ENCODE peak calls at places on chromosomes 16 and 17, in six cellular contexts. One of them, this sample, is unnamed.
A peak's percentile ranks its signal among the peaks of the same experiment; 100 is the strongest.

GRCh38 chr17:47937915-47938314 is 3.5 kb upstream of the PNPO start:
- DNase-seq in tibial nerve: no peak
- DNase-seq in natural killer cell: no peak
- DNase-seq in AG10803: no peak
- DNase-seq in MM.1S: no peak
- DNase-seq in glutamatergic neuron: no peak
- DNase-seq in this sample: no peak

GRCh38 chr16:66152841-66153525 is 213.5 kb upstream of the CDH5 start:
- DNase-seq in MM.1S: no peak
- DNase-seq in tibial nerve: no peak
- DNase-seq in natural killer cell: no peak
- DNase-seq in glutamatergic neuron: no peak
- DNase-seq in AG10803: peak; percentile 96
- DNase-seq in this sample: no peak

GRCh38 chr16:17556276-17557052 is 85.7 kb upstream of the XYLT1 start:
- DNase-seq in natural killer cell: no peak
- DNase-seq in MM.1S: peak; percentile 34
- DNase-seq in AG10803: peak; percentile 25
- DNase-seq in glutamatergic neuron: no peak
- DNase-seq in tibial nerve: no peak
- DNase-seq in this sample: no peak

GRCh38 chr17:65984299-65984698 is 207.6 kb downstream of the CEP112 start:
- DNase-seq in AG10803: no peak
- DNase-seq in tibial nerve: no peak
- DNase-seq in MM.1S: no peak
- DNase-seq in natural killer cell: no peak
- DNase-seq in glutamatergic neuron: no peak
- DNase-seq in this sample: no peak

GRCh38 chr17:81373536-81374160 is 21.6 kb upstream of the BAHCC1 start:
- DNase-seq in MM.1S: no peak
- DNase-seq in AG10803: no peak
- DNase-seq in natural killer cell: no peak
- DNase-seq in tibial nerve: no peak
- DNase-seq in glutamatergic neuron: no peak
- DNase-seq in this sample: no peak

GRCh38 chr16:82655315-82655714 is 28.5 kb downstream of the CDH13 start:
- DNase-seq in AG10803: peak; percentile 89
- DNase-seq in MM.1S: no peak
- DNase-seq in tibial nerve: no peak
- DNase-seq in glutamatergic neuron: no peak
- DNase-seq in natural killer cell: peak; percentile 49
- DNase-seq in this sample: no peak

GRCh38 chr16:4412854-4413253 is 3.5 kb downstream of the CORO7 start:
- DNase-seq in glutamatergic neuron: no peak
- DNase-seq in MM.1S: no peak
- DNase-seq in natural killer cell: no peak
- DNase-seq in AG10803: no peak
- DNase-seq in tibial nerve: no peak
- DNase-seq in this sample: no peak

GRCh38 chr16:9119795-9120194 is 28.4 kb downstream of the HAPSTR1 start:
- DNase-seq in glutamatergic neuron: no peak
- DNase-seq in natural killer cell: no peak
- DNase-seq in tibial nerve: no peak
- DNase-seq in MM.1S: no peak
- DNase-seq in AG10803: peak; percentile 97
- DNase-seq in this sample: no peak

GRCh38 chr17:35713069-35713728 is 18.2 kb upstream of the RASL10B start:
- DNase-seq in tibial nerve: no peak
- DNase-seq in glutamatergic neuron: no peak
- DNase-seq in natural killer cell: no peak
- DNase-seq in MM.1S: peak; percentile 53
- DNase-seq in AG10803: peak; percentile 97
- DNase-seq in this sample: no peak

GRCh38 chr16:4882633-4883285 is 35.5 kb downstream of the UBN1 start:
- DNase-seq in MM.1S: no peak
- DNase-seq in AG10803: peak; percentile 20
- DNase-seq in natural killer cell: no peak
- DNase-seq in glutamatergic neuron: no peak
- DNase-seq in tibial nerve: no peak
- DNase-seq in this sample: no peak

GRCh38 chr16:67431805-67432476 is 1.0 kb downstream of the HSD11B2 start:
- DNase-seq in AG10803: no peak
- DNase-seq in glutamatergic neuron: no peak
- DNase-seq in MM.1S: no peak
- DNase-seq in tibial nerve: no peak
- DNase-seq in natural killer cell: no peak
- DNase-seq in this sample: no peak

GRCh38 chr17:1906622-1907021 is 76.8 kb downstream of the RPA1 start:
- DNase-seq in tibial nerve: no peak
- DNase-seq in AG10803: no peak
- DNase-seq in natural killer cell: no peak
- DNase-seq in MM.1S: no peak
- DNase-seq in glutamatergic neuron: no peak
- DNase-seq in this sample: no peak

GRCh38 chr17:7838291-7839075 is 4.5 kb downstream of the KDM6B start:
- DNase-seq in AG10803: peak; percentile 78
- DNase-seq in MM.1S: no peak
- DNase-seq in tibial nerve: no peak
- DNase-seq in glutamatergic neuron: peak; percentile 71
- DNase-seq in natural killer cell: peak; percentile 35
- DNase-seq in this sample: no peak

DNA sequence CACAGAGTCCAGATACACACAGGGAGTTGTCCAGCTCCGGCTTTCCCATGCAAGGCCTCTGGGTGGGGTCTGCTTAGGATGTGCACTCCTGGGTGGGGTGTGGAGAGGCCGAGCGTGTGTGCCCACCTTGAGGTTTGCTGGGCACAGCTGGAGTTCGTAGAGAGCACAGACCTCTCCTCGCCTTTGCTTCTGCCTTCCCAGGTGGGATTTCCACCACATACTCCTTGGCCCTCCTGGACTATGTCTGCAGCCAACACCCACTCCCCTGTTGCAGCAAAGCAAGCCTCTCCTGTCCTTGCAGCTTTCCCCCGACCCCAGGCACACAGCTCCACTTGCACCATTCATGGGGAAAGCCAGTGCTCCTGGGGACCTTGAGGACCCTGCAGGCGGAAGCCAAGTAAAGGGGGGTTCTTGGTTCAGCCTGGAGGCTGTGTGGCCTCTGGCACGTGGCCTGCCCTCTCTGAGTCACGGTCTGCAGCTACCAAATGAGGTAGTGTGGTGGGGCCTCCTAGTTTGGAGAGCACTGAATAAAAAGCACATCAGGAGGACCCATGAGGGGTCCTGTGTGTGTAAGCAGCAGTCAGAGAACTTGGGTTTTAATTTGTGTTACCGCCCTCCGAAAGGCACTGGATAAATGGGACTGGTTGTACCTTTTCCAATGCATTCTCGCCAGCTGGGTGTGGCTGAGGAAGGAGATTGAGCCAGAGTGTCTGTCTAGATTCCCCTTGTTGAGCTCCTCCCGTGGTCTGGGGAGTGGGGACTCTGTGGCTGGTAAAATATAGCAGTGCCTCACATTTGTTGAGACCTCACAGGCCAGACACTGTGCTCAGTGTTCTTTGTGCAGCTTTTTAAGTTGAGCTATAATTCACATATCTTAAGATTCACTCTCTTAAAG is 31.6 kb downstream of the MPRIP start:
- DNase-seq in AG10803: peak; percentile 30
- DNase-seq in natural killer cell: no peak
- DNase-seq in tibial nerve: peak; percentile 10
- DNase-seq in glutamatergic neuron: peak; percentile 12
- DNase-seq in MM.1S: no peak
- DNase-seq in this sample: no peak
- TF ChIP-seq CTCF in AG10803: no peak
- TF ChIP-seq CTCF in natural killer cell: no peak
- TF ChIP-seq CTCF in tibial nerve: no peak
- TF ChIP-seq CTCF in glutamatergic neuron: no peak
- TF ChIP-seq CTCF in MM.1S: no peak
- TF ChIP-seq CTCF in this sample: no peak

GRCh38 chr16:10617662-10618420 is 37.4 kb upstream of the EMP2 start:
- DNase-seq in MM.1S: no peak
- DNase-seq in tibial nerve: no peak
- DNase-seq in glutamatergic neuron: no peak
- DNase-seq in AG10803: no peak
- DNase-seq in natural killer cell: no peak
- DNase-seq in this sample: no peak

GRCh38 chr16:10614685-10615084 is 34.3 kb upstream of the EMP2 start:
- DNase-seq in tibial nerve: no peak
- DNase-seq in natural killer cell: no peak
- DNase-seq in AG10803: no peak
- DNase-seq in glutamatergic neuron: no peak
- DNase-seq in MM.1S: no peak
- DNase-seq in this sample: no peak

GRCh38 chr16:10616395-10616743 is 36.0 kb upstream of the EMP2 start:
- DNase-seq in tibial nerve: no peak
- DNase-seq in glutamatergic neuron: no peak
- DNase-seq in MM.1S: no peak
- DNase-seq in AG10803: no peak
- DNase-seq in natural killer cell: no peak
- DNase-seq in this sample: no peak

GRCh38 chr16:10618710-10619209 is 38.4 kb upstream of the EMP2 start:
- DNase-seq in natural killer cell: no peak
- DNase-seq in glutamatergic neuron: no peak
- DNase-seq in MM.1S: no peak
- DNase-seq in AG10803: no peak
- DNase-seq in tibial nerve: no peak
- DNase-seq in this sample: no peak

DNA sequence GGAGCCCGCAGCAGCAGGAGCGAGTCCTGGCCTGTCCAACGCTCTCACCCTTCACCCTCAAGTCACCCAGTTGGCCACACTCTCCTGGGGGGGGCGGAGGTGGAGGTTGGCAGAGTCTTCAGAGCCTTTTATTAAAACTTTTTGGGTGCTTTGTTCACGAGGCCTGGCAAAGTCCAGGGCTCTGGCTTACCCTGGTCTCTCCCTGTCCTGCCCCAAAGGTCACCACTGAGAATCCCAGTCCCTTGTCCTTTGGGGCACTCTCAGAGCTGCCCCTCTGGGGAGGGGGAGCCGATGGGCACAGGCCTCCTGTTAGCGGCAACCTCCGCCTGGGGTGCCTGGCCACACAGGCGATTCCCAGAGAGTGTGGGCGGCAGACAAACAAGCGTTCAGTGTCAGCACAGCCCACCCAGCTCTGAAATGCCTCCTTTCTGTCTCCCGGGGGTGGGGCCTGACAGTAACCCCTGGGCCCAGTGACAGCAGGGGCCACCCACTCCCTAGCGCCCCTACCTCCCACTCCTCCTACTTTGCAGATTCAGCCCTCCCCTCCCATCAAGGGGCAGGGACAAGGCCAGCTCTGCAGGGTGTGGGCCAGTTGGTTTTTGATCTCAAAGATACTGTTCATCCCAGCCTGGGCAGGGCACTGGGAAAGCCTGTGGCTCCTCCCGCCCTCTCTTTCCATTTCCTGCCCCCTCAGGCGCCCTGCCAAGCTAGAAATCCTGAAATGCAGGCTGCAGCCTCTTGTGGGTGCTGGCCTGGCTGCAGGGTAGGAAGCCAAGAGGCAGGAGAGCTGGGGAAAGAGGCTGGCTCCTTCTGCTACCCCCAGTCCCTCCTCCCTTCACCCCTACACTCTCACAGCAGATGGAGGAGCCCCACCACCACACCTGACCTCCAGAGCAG is 36.6 kb upstream of the EMP2 start:
- DNase-seq in natural killer cell: no peak
- DNase-seq in AG10803: peak; percentile 69
- DNase-seq in tibial nerve: peak; percentile 46
- DNase-seq in MM.1S: no peak
- DNase-seq in glutamatergic neuron: no peak
- DNase-seq in this sample: no peak
- TF ChIP-seq CTCF in natural killer cell: no peak
- TF ChIP-seq CTCF in AG10803: peak; percentile 22
- TF ChIP-seq CTCF in tibial nerve: no peak
- TF ChIP-seq CTCF in MM.1S: no peak
- TF ChIP-seq CTCF in glutamatergic neuron: no peak
- TF ChIP-seq CTCF in this sample: no peak

GRCh38 chr17:4540224-4541040 is 14.8 kb downstream of the MYBBP1A start:
- DNase-seq in MM.1S: no peak
- DNase-seq in natural killer cell: no peak
- DNase-seq in tibial nerve: no peak
- DNase-seq in glutamatergic neuron: no peak
- DNase-seq in AG10803: no peak
- DNase-seq in this sample: no peak
- TF ChIP-seq CTCF in MM.1S: no peak
- TF ChIP-seq CTCF in natural killer cell: no peak
- TF ChIP-seq CTCF in tibial nerve: no peak
- TF ChIP-seq CTCF in glutamatergic neuron: no peak
- TF ChIP-seq CTCF in AG10803: no peak
- TF ChIP-seq CTCF in this sample: no peak

GRCh38 chr17:62732125-62732524 is 76.0 kb downstream of the MARCHF10 start:
- DNase-seq in tibial nerve: no peak
- DNase-seq in glutamatergic neuron: no peak
- DNase-seq in natural killer cell: no peak
- DNase-seq in MM.1S: no peak
- DNase-seq in AG10803: no peak
- DNase-seq in this sample: no peak

GRCh38 chr17:62724398-62725146 is 83.5 kb downstream of the MARCHF10 start:
- DNase-seq in natural killer cell: peak; percentile 60
- DNase-seq in tibial nerve: no peak
- DNase-seq in glutamatergic neuron: no peak
- DNase-seq in MM.1S: peak; percentile 96
- DNase-seq in AG10803: no peak
- DNase-seq in this sample: peak; percentile 46

GRCh38 chr17:62723842-62724241 is 84.3 kb downstream of the MARCHF10 start:
- DNase-seq in AG10803: no peak
- DNase-seq in MM.1S: no peak
- DNase-seq in tibial nerve: no peak
- DNase-seq in natural killer cell: no peak
- DNase-seq in glutamatergic neuron: no peak
- DNase-seq in this sample: no peak

GRCh38 chr17:62725791-62726249 is 82.3 kb downstream of the MARCHF10 start:
- DNase-seq in MM.1S: no peak
- DNase-seq in tibial nerve: no peak
- DNase-seq in AG10803: no peak
- DNase-seq in glutamatergic neuron: no peak
- DNase-seq in natural killer cell: no peak
- DNase-seq in this sample: no peak

DNA sequence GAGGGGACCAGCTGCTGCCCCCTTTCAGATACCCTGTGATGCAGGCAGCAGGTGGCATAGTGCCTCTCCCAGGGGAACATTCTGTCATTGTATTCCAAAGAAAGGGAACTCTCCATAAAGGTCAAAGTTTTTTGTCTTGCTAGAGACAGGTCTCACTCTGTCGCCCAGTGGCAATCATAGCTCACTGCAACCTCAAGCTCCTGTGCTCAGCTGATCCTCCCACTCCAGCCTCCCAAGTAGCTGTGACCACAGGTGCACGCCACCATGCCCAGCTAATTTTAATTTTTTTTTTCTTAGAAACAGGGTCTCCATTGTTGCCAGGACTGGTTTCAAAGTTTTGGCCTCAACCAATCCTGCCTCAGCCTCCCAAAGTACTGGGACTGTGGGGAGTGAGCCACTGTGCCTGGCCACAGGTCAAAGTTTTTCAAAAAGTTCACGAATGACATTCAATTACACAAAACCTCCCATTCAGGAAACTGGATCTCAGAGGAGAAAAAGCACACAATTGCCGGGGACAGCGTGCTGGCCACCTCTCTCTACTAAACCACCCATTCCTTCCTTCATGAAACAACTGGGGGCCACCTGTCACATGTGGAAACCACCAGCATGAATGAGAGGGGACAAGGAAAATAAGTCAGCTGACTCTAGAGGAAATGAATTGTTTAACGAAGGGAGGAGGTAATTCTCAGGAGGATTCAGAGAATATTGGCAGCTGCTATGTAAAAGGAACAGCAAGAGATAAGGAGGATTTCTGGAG is 80.0 kb downstream of the MARCHF10 start:
- DNase-seq in MM.1S: no peak
- DNase-seq in AG10803: no peak
- DNase-seq in glutamatergic neuron: peak; percentile 45
- DNase-seq in natural killer cell: no peak
- DNase-seq in tibial nerve: no peak
- DNase-seq in this sample: no peak
- TF ChIP-seq CTCF in MM.1S: peak; percentile 3
- TF ChIP-seq CTCF in AG10803: no peak
- TF ChIP-seq CTCF in glutamatergic neuron: no peak
- TF ChIP-seq CTCF in natural killer cell: no peak
- TF ChIP-seq CTCF in tibial nerve: no peak
- TF ChIP-seq CTCF in this sample: no peak

This sample was measured in activated B cell treated with CpG ODN at 0.5 μM for 24 hours.